ENCODE peak calls at places on chromosomes 4 and X, in nine cellular contexts. One of them, this sample, is unnamed.

GRCh38 chr4:33961751-33962150 is 2282.6 kb downstream of the ARAP2 start:
- DNase-seq in glutamatergic neuron: no peak
- DNase-seq in heart left ventricle: no peak
- DNase-seq in suprapubic skin: no peak
- DNase-seq in gastrocnemius medialis: no peak
- DNase-seq in SK-N-SH: no peak
- DNase-seq in neural crest cell: no peak
- DNase-seq in K562: no peak
- DNase-seq in left ventricle myocardium inferior: no peak
- DNase-seq in this sample: no peak

GRCh38 chr4:90207887-90208454 is 80.8 kb downstream of the CCSER1 start:
- DNase-seq in heart left ventricle: no peak
- DNase-seq in suprapubic skin: no peak
- DNase-seq in left ventricle myocardium inferior: no peak
- DNase-seq in neural crest cell: no peak
- DNase-seq in gastrocnemius medialis: no peak
- DNase-seq in SK-N-SH: no peak
- DNase-seq in K562: no peak
- DNase-seq in glutamatergic neuron: no peak
- DNase-seq in this sample: no peak

GRCh38 chrX:107935664-107936433 is 46.3 kb downstream of the TEX13B start:
- DNase-seq in neural crest cell: no peak
- DNase-seq in heart left ventricle: no peak
- DNase-seq in gastrocnemius medialis: no peak
- DNase-seq in K562: no peak
- DNase-seq in suprapubic skin: no peak
- DNase-seq in SK-N-SH: no peak
- DNase-seq in left ventricle myocardium inferior: no peak
- DNase-seq in glutamatergic neuron: peak; percentile 19
- DNase-seq in this sample: no peak

GRCh38 chr4:156790866-156791265 is 180.7 kb downstream of the PDGFC start:
- DNase-seq in SK-N-SH: no peak
- DNase-seq in gastrocnemius medialis: no peak
- DNase-seq in neural crest cell: no peak
- DNase-seq in heart left ventricle: no peak
- DNase-seq in glutamatergic neuron: no peak
- DNase-seq in left ventricle myocardium inferior: no peak
- DNase-seq in K562: no peak
- DNase-seq in suprapubic skin: no peak
- DNase-seq in this sample: no peak

GRCh38 chr4:1532549-1533395 is 126.5 kb upstream of the NKX1-1 start:
- DNase-seq in neural crest cell: no peak
- DNase-seq in SK-N-SH: no peak
- DNase-seq in K562: no peak
- DNase-seq in glutamatergic neuron: peak; percentile 14
- DNase-seq in heart left ventricle: peak; percentile 25
- DNase-seq in gastrocnemius medialis: no peak
- DNase-seq in suprapubic skin: no peak
- DNase-seq in left ventricle myocardium inferior: peak; percentile 9
- DNase-seq in this sample: no peak

GRCh38 chr4:123587983-123588494 is 191.4 kb downstream of the SPRY1 start:
- DNase-seq in K562: no peak
- DNase-seq in neural crest cell: no peak
- DNase-seq in glutamatergic neuron: no peak
- DNase-seq in SK-N-SH: peak; percentile 52
- DNase-seq in suprapubic skin: peak; percentile 68
- DNase-seq in left ventricle myocardium inferior: no peak
- DNase-seq in heart left ventricle: peak; percentile 32
- DNase-seq in gastrocnemius medialis: peak; percentile 77
- DNase-seq in this sample: no peak

GRCh38 chr4:184697956-184698355 is 35.9 kb downstream of the CENPU start:
- DNase-seq in glutamatergic neuron: no peak
- DNase-seq in neural crest cell: no peak
- DNase-seq in gastrocnemius medialis: no peak
- DNase-seq in K562: no peak
- DNase-seq in heart left ventricle: no peak
- DNase-seq in suprapubic skin: no peak
- DNase-seq in left ventricle myocardium inferior: no peak
- DNase-seq in SK-N-SH: no peak
- DNase-seq in this sample: no peak

GRCh38 chr4:14386196-14386595 is 616.1 kb upstream of the CPEB2 start:
- DNase-seq in SK-N-SH: no peak
- DNase-seq in left ventricle myocardium inferior: no peak
- DNase-seq in suprapubic skin: no peak
- DNase-seq in glutamatergic neuron: no peak
- DNase-seq in K562: no peak
- DNase-seq in heart left ventricle: no peak
- DNase-seq in neural crest cell: no peak
- DNase-seq in gastrocnemius medialis: no peak
- DNase-seq in this sample: no peak

GRCh38 chr4:105145059-105145912 is 1.4 kb upstream of the TET2 start:
- DNase-seq in K562: no peak
- DNase-seq in suprapubic skin: no peak
- DNase-seq in neural crest cell: no peak
- DNase-seq in left ventricle myocardium inferior: no peak
- DNase-seq in gastrocnemius medialis: no peak
- DNase-seq in SK-N-SH: no peak
- DNase-seq in glutamatergic neuron: no peak
- DNase-seq in heart left ventricle: no peak
- DNase-seq in this sample: no peak

GRCh38 chrX:138128025-138128671 is 562.2 kb downstream of the ZIC3 start:
- DNase-seq in gastrocnemius medialis: no peak
- DNase-seq in glutamatergic neuron: no peak
- DNase-seq in neural crest cell: peak; percentile 16
- DNase-seq in left ventricle myocardium inferior: no peak
- DNase-seq in heart left ventricle: no peak
- DNase-seq in suprapubic skin: no peak
- DNase-seq in K562: peak; percentile 16
- DNase-seq in SK-N-SH: peak; percentile 28
- DNase-seq in this sample: no peak

GRCh38 chr4:57462843-57463242 is 352.7 kb upstream of the IGFBP7 start:
- DNase-seq in left ventricle myocardium inferior: no peak
- DNase-seq in gastrocnemius medialis: no peak
- DNase-seq in K562: no peak
- DNase-seq in glutamatergic neuron: no peak
- DNase-seq in neural crest cell: no peak
- DNase-seq in suprapubic skin: no peak
- DNase-seq in SK-N-SH: no peak
- DNase-seq in heart left ventricle: no peak
- DNase-seq in this sample: no peak

GRCh38 chrX:107448625-107449468 is 605 bp upstream of the FRMPD3 start:
- DNase-seq in left ventricle myocardium inferior: no peak
- DNase-seq in K562: no peak
- DNase-seq in SK-N-SH: peak; percentile 46
- DNase-seq in glutamatergic neuron: peak; percentile 51
- DNase-seq in neural crest cell: peak; percentile 8
- DNase-seq in heart left ventricle: no peak
- DNase-seq in gastrocnemius medialis: no peak
- DNase-seq in suprapubic skin: no peak
- DNase-seq in this sample: no peak

GRCh38 chr4:110970642-110971041 is 347.8 kb upstream of the PITX2 start:
- DNase-seq in K562: no peak
- DNase-seq in suprapubic skin: no peak
- DNase-seq in heart left ventricle: no peak
- DNase-seq in neural crest cell: peak; percentile 29
- DNase-seq in SK-N-SH: no peak
- DNase-seq in gastrocnemius medialis: no peak
- DNase-seq in left ventricle myocardium inferior: no peak
- DNase-seq in glutamatergic neuron: peak; percentile 65
- DNase-seq in this sample: peak; percentile 61
- TF ChIP-seq CTCF in K562: no peak
- TF ChIP-seq CTCF in suprapubic skin: no peak
- TF ChIP-seq CTCF in heart left ventricle: no peak
- TF ChIP-seq CTCF in neural crest cell: peak; percentile 61
- TF ChIP-seq CTCF in SK-N-SH: peak; percentile 46
- TF ChIP-seq CTCF in gastrocnemius medialis: peak; percentile 43
- TF ChIP-seq CTCF in left ventricle myocardium inferior: peak; percentile 9
- TF ChIP-seq CTCF in glutamatergic neuron: peak; percentile 34
- TF ChIP-seq CTCF in this sample: peak; percentile 64

DNA sequence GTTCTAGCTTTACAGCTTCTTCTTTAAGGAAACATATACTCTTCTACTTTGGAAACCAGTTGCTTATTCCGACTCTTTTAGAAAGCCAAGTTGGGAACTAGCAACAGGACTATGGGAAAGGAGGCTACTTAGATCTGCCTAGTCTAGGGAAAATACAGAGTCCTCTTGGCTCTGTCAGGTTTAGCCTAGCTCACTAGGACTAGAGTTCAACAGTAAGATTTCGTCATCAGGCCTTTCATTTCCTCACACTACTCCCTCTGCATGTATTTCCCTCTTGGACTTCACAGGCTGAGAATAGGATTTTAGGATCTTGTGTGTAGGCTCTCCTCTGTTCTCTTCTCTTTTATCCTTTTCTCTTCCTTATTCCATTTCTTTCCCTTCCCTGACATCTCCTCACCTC is 409.8 kb downstream of the AR start:
- DNase-seq in left ventricle myocardium inferior: no peak
- DNase-seq in SK-N-SH: no peak
- DNase-seq in heart left ventricle: no peak
- DNase-seq in K562: no peak
- DNase-seq in gastrocnemius medialis: no peak
- DNase-seq in neural crest cell: no peak
- DNase-seq in suprapubic skin: no peak
- DNase-seq in glutamatergic neuron: no peak
- DNase-seq in this sample: no peak
- TF ChIP-seq CTCF in left ventricle myocardium inferior: no peak
- TF ChIP-seq CTCF in SK-N-SH: no peak
- TF ChIP-seq CTCF in heart left ventricle: no peak
- TF ChIP-seq CTCF in K562: no peak
- TF ChIP-seq CTCF in gastrocnemius medialis: no peak
- TF ChIP-seq CTCF in neural crest cell: no peak
- TF ChIP-seq CTCF in suprapubic skin: no peak
- TF ChIP-seq CTCF in glutamatergic neuron: no peak
- TF ChIP-seq CTCF in this sample: no peak

DNA sequence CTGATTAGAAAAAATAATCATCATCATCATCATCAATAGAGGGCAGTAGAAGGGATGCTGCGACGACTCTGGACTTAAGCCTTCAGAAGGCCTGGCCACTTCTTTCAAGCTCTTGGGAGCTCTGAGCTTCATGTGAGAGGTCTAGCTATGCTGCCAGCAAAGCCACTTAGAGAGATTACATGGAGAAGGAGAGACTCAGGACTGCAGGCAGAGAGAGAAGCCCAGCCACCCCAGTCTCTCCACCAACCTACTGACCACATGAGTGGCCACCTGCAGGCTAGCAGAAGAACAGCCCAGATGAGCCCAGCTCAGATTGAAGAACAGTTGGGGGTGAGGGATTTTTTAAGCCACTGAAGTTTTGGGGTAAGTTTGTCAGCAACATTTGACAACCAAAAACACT is 17.1 kb upstream of the TMEM150C start:
- DNase-seq in heart left ventricle: no peak
- DNase-seq in K562: no peak
- DNase-seq in left ventricle myocardium inferior: no peak
- DNase-seq in suprapubic skin: no peak
- DNase-seq in SK-N-SH: no peak
- DNase-seq in neural crest cell: no peak
- DNase-seq in glutamatergic neuron: no peak
- DNase-seq in gastrocnemius medialis: no peak
- DNase-seq in this sample: no peak
- TF ChIP-seq CTCF in heart left ventricle: no peak
- TF ChIP-seq CTCF in K562: peak; percentile 46
- TF ChIP-seq CTCF in left ventricle myocardium inferior: no peak
- TF ChIP-seq CTCF in suprapubic skin: no peak
- TF ChIP-seq CTCF in SK-N-SH: peak; percentile 25
- TF ChIP-seq CTCF in neural crest cell: peak; percentile 13
- TF ChIP-seq CTCF in glutamatergic neuron: no peak
- TF ChIP-seq CTCF in gastrocnemius medialis: no peak
- TF ChIP-seq CTCF in this sample: peak; percentile 49

GRCh38 chr4:145213245-145213644 is 32.9 kb upstream of the OTUD4 start:
- DNase-seq in gastrocnemius medialis: no peak
- DNase-seq in SK-N-SH: no peak
- DNase-seq in suprapubic skin: no peak
- DNase-seq in neural crest cell: no peak
- DNase-seq in glutamatergic neuron: no peak
- DNase-seq in K562: no peak
- DNase-seq in heart left ventricle: no peak
- DNase-seq in left ventricle myocardium inferior: no peak
- DNase-seq in this sample: no peak

GRCh38 chr4:145203400-145203799 is 23.0 kb upstream of the OTUD4 start:
- DNase-seq in suprapubic skin: no peak
- DNase-seq in neural crest cell: no peak
- DNase-seq in K562: no peak
- DNase-seq in heart left ventricle: no peak
- DNase-seq in glutamatergic neuron: no peak
- DNase-seq in gastrocnemius medialis: no peak
- DNase-seq in left ventricle myocardium inferior: no peak
- DNase-seq in SK-N-SH: no peak
- DNase-seq in this sample: no peak

GRCh38 chr4:145207934-145208333 is 27.5 kb upstream of the OTUD4 start:
- DNase-seq in heart left ventricle: no peak
- DNase-seq in K562: no peak
- DNase-seq in glutamatergic neuron: no peak
- DNase-seq in left ventricle myocardium inferior: no peak
- DNase-seq in suprapubic skin: no peak
- DNase-seq in gastrocnemius medialis: no peak
- DNase-seq in SK-N-SH: no peak
- DNase-seq in neural crest cell: no peak
- DNase-seq in this sample: no peak
- TF ChIP-seq CTCF in heart left ventricle: no peak
- TF ChIP-seq CTCF in K562: no peak
- TF ChIP-seq CTCF in glutamatergic neuron: no peak
- TF ChIP-seq CTCF in left ventricle myocardium inferior: no peak
- TF ChIP-seq CTCF in suprapubic skin: no peak
- TF ChIP-seq CTCF in gastrocnemius medialis: no peak
- TF ChIP-seq CTCF in SK-N-SH: no peak
- TF ChIP-seq CTCF in neural crest cell: no peak
- TF ChIP-seq CTCF in this sample: no peak

GRCh38 chr4:17368408-17368807 is 143.5 kb downstream of the QDPR start:
- DNase-seq in glutamatergic neuron: no peak
- DNase-seq in suprapubic skin: no peak
- DNase-seq in left ventricle myocardium inferior: no peak
- DNase-seq in K562: no peak
- DNase-seq in neural crest cell: no peak
- DNase-seq in SK-N-SH: no peak
- DNase-seq in heart left ventricle: no peak
- DNase-seq in gastrocnemius medialis: no peak
- DNase-seq in this sample: no peak
- TF ChIP-seq CTCF in glutamatergic neuron: no peak
- TF ChIP-seq CTCF in suprapubic skin: no peak
- TF ChIP-seq CTCF in left ventricle myocardium inferior: no peak
- TF ChIP-seq CTCF in K562: no peak
- TF ChIP-seq CTCF in neural crest cell: no peak
- TF ChIP-seq CTCF in SK-N-SH: no peak
- TF ChIP-seq CTCF in heart left ventricle: no peak
- TF ChIP-seq CTCF in gastrocnemius medialis: no peak
- TF ChIP-seq CTCF in this sample: no peak